ENCODE peak calls at places on chromosomes 6 and 20, in four cellular contexts. G is WTC11, V is K562, C is HepG2. B is an unnamed sample.

GRCh38 chr6:137799950-137800568 is 67.0 kb upstream of the TNFAIP3 start:
- DNase-seq in G (no peak), V (peak), C (peak), B (no peak)

GRCh38 chr6:44250067-44250717 is 3.3 kb downstream of the HSP90AB1 start:
- DNase-seq in G (no peak), V (no peak), C (no peak), B (no peak)

GRCh38 chr6:33878541-33878940 is 74.7 kb upstream of the MLN start:
- DNase-seq in G (no peak), V (no peak), C (no peak), B (no peak)

GRCh38 chr20:17557675-17558006 is 12.2 kb upstream of the DSTN start:
- DNase-seq in G (no peak), V (peak), C (peak), B (no peak)

GRCh38 chr6:95286874-95287273 is 290.5 kb upstream of the MANEA start:
- DNase-seq in G (no peak), V (no peak), C (no peak), B (no peak)

GRCh38 chr6:130119211-130119610 is 100.8 kb downstream of the L3MBTL3 start:
- DNase-seq in G (no peak), V (no peak), C (no peak), B (no peak)

GRCh38 chr6:149450679-149451360 is 34.0 kb downstream of the ZC3H12D start:
- DNase-seq in G (peak), V (no peak), C (no peak), B (no peak)

GRCh38 chr20:63080411-63080810 is 73.6 kb upstream of the BHLHE23 start:
- DNase-seq in G (peak), V (no peak), C (no peak), B (no peak)

GRCh38 chr6:41200296-41200900 is 551 bp downstream of the TREML2 start:
- DNase-seq in G (no peak), V (peak), C (no peak), B (peak)

GRCh38 chr6:107763959-107764358 is 60.2 kb downstream of the SCML4 start:
- DNase-seq in G (no peak), V (no peak), C (no peak), B (no peak)

GRCh38 chr6:12001706-12002070 is 10.4 kb upstream of the HIVEP1 start:
- DNase-seq in G (no peak), V (no peak), C (peak), B (no peak)

GRCh38 chr6:29946787-29947186 is 4.5 kb downstream of the HLA-A start:
- DNase-seq in G (no peak), V (no peak), C (no peak), B (no peak)

GRCh38 chr20:64065973-64066341 is 3.0 kb downstream of the TCEA2 start:
- DNase-seq in G (peak), V (peak), C (no peak), B (peak)

GRCh38 chr6:125789576-125790402 is 971 bp upstream of the NCOA7 start:
- DNase-seq in G (peak), V (peak), C (peak), B (no peak)

GRCh38 chr20:10376271-10377075 is 57.5 kb downstream of the MKKS start:
- DNase-seq in G (no peak), V (no peak), C (no peak), B (no peak)

GRCh38 chr6:23106951-23107350 is 537.6 kb downstream of the HDGFL1 start:
- DNase-seq in G (no peak), V (no peak), C (no peak), B (no peak)

GRCh38 chr20:38091447-38092216 is 58.1 kb downstream of the RPRD1B start:
- DNase-seq in G (no peak), V (peak), C (no peak), B (peak)

GRCh38 chr6:138428943-138429616 is 25.1 kb downstream of the HEBP2 start:
- DNase-seq in G (no peak), V (peak), C (peak), B (no peak)

GRCh38 chr6:36662827-36663256 is 15.7 kb upstream of the CDKN1A start:
- DNase-seq in G (no peak), V (no peak), C (peak), B (no peak)

GRCh38 chr20:36647194-36648121 is 1.5 kb upstream of the SLA2 start:
- DNase-seq in G (no peak), V (no peak), C (peak), B (no peak)

GRCh38 chr6:98947411-98948292 is at the start of gene FBXL4:
- DNase-seq in G (peak), V (peak), C (peak), B (no peak)

GRCh38 chr20:23820493-23820892 is 6.0 kb downstream of the CST2 start:
- DNase-seq in G (no peak), V (no peak), C (no peak), B (no peak)

GRCh38 chr6:112579601-112580000 is 232.5 kb downstream of the RFPL4B start:
- DNase-seq in G (no peak), V (no peak), C (no peak), B (no peak)

GRCh38 chr6:3337521-3338350 is 79.0 kb downstream of the PSMG4 start:
- DNase-seq in G (no peak), V (peak), C (peak), B (no peak)

GRCh38 chr6:136657629-136658028 is 107.4 kb upstream of the MAP7 start:
- DNase-seq in G (no peak), V (no peak), C (no peak), B (no peak)

DNA sequence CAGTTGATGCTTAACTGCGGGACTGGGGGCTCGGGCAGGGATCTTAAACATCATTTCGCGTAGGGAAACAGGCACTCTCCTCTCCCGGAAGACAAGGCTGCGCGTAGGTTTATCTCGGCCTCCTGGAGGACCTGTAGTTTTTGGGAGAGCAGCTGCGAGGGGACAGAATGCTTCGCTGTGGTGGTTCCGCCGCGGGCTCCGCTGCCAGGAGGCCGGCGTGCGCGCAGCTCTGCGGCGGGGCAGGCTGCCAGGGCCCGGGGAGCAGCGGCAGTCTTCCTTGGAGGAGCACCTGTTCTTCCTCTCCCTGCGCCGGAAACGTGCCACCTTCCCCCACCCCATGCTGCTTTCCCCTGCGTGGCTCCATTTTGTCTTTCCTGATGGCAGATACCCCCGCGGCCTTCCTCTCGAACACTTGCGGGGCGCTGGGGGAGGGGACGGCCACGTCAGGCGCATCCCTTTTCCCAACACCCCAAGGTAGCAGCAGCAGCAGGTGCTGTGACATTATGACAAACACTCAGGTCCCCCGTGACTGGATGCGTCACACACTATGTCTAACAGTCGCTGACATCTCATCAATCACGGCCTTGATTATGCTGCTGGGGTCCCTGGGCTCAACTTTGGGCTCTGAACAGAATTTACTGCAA is 230.7 kb upstream of the BTBD3 start:
- DNase-seq in G (peak), V (no peak), C (no peak), B (no peak)
- TF ChIP-seq CREM in G (no peak), V (no peak), C (no peak), B (no peak)

DNA sequence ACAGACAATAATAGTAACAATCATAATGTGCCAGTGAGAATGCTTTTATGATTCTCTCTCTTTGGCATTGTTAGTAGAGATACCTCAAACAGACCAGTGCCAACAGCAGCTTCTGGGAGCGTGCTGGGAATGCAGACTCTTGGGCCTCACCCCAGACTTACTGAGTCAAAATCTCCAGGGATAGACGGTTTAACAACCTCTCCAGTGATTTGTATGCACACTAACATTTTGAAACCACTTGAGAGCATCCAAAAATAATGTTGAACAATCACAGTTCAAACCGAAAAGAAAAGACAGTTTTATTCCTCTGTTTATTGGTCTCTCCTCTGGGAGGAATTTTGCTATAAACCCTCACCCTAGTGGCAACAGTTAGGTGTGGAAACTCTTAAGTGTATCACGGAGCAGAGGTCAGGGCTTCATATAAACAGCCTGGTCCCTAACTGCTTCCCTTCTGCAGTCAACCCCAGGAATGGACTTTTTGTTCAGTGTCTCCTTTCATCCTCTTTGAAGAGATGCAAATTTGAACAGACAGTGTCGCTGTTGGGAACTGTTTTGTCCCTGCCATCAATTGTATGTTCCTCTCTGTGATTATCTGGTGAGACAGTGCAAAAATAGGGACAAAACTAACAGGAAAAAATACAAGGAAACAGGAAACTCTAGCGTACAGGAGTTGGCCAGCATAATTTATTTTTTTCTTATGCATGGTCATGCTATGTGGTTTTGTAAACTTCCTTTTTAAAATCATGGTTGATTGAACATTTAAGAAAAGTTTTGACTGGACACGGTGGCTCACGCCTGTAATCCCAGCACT is 162.4 kb upstream of the BTBD3 start:
- DNase-seq in G (no peak), V (no peak), C (no peak), B (no peak)
- TF ChIP-seq CREM in G (no peak), V (no peak), C (no peak), B (no peak)

GRCh38 chr20:50450961-50451752 is 59.0 kb upstream of the PTPN1 start:
- DNase-seq in G (peak), V (no peak), C (peak), B (peak)
- TF ChIP-seq CREM in G (no peak), V (peak), C (peak), B (peak)

GRCh38 chr6:63275953-63276352 is 43.8 kb downstream of the LGSN start:
- DNase-seq in G (no peak), V (no peak), C (no peak), B (no peak)

DNA sequence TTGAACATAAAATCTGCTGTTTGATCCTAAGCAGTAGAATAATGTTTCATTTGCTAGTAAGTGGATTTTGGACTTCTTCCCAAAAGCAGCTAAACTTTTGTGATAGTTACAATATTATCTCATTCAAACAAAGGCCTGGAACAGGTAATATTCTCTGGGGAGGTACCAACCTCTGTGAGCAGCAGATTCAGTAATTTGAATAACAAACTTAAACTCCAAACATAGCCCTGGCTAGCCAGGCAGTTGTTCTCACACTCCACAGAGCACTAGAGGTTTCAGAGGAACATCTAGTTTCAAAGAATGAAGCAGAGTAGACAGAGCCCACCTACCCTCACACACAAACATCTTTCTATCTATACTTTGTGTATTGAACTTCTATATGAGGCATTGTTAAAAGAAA is 40.9 kb downstream of the LGSN start:
- DNase-seq in G (no peak), V (no peak), C (no peak), B (no peak)
- TF ChIP-seq CREM in G (no peak), V (no peak), C (no peak), B (no peak)